ENCODE peak calls at places on chromosomes 7 and 10, in eight cellular contexts. One of them, this sample, is unnamed. For H3K4me1, the result is how much of the 10 kb centered on the place peaks cover.

GRCh38 chr10:63630928-63631685 is 109.9 kb downstream of the REEP3 start:
- DNase-seq in breast epithelium: no peak
- DNase-seq in HCT116: no peak
- DNase-seq in A549: no peak
- DNase-seq in Peyer's patch: no peak
- DNase-seq in esophagus squamous epithelium: no peak
- DNase-seq in transverse colon: no peak
- DNase-seq in body of pancreas: no peak
- DNase-seq in this sample: no peak

GRCh38 chr7:110921478-110922210 is 169.3 kb upstream of the LRRN3 start:
- DNase-seq in breast epithelium: no peak
- DNase-seq in HCT116: no peak
- DNase-seq in A549: no peak
- DNase-seq in Peyer's patch: no peak
- DNase-seq in esophagus squamous epithelium: no peak
- DNase-seq in transverse colon: no peak
- DNase-seq in body of pancreas: no peak
- DNase-seq in this sample: no peak

GRCh38 chr10:112313234-112313633 is 30.0 kb downstream of the TECTB start:
- DNase-seq in breast epithelium: no peak
- DNase-seq in HCT116: no peak
- DNase-seq in A549: no peak
- DNase-seq in Peyer's patch: no peak
- DNase-seq in esophagus squamous epithelium: no peak
- DNase-seq in transverse colon: no peak
- DNase-seq in body of pancreas: no peak
- DNase-seq in this sample: no peak

GRCh38 chr7:47602272-47603004 is 20.5 kb upstream of the TNS3 start:
- DNase-seq in breast epithelium: no peak
- DNase-seq in HCT116: no peak
- DNase-seq in A549: no peak
- DNase-seq in Peyer's patch: no peak
- DNase-seq in esophagus squamous epithelium: no peak
- DNase-seq in transverse colon: no peak
- DNase-seq in body of pancreas: no peak
- DNase-seq in this sample: no peak

GRCh38 chr10:75191821-75192568 is 18.6 kb upstream of the VDAC2 start:
- DNase-seq in breast epithelium: no peak
- DNase-seq in HCT116: no peak
- DNase-seq in A549: peak
- DNase-seq in Peyer's patch: no peak
- DNase-seq in esophagus squamous epithelium: no peak
- DNase-seq in transverse colon: peak
- DNase-seq in body of pancreas: peak
- DNase-seq in this sample: no peak

GRCh38 chr7:55593515-55594318 is 21.4 kb upstream of the VOPP1 start:
- DNase-seq in breast epithelium: no peak
- DNase-seq in HCT116: peak
- DNase-seq in A549: peak
- DNase-seq in Peyer's patch: peak
- DNase-seq in esophagus squamous epithelium: no peak
- DNase-seq in transverse colon: peak
- DNase-seq in body of pancreas: peak
- DNase-seq in this sample: peak

GRCh38 chr10:94212876-94213595 is 149.7 kb downstream of the NOC3L start:
- DNase-seq in breast epithelium: no peak
- DNase-seq in HCT116: peak
- DNase-seq in A549: no peak
- DNase-seq in Peyer's patch: no peak
- DNase-seq in esophagus squamous epithelium: no peak
- DNase-seq in transverse colon: peak
- DNase-seq in body of pancreas: no peak
- DNase-seq in this sample: no peak

GRCh38 chr10:30013684-30014246 is 45.6 kb downstream of the JCAD start:
- DNase-seq in breast epithelium: peak
- DNase-seq in HCT116: no peak
- DNase-seq in A549: no peak
- DNase-seq in Peyer's patch: no peak
- DNase-seq in esophagus squamous epithelium: no peak
- DNase-seq in transverse colon: no peak
- DNase-seq in body of pancreas: peak
- DNase-seq in this sample: no peak

GRCh38 chr7:12647364-12648219 is 39.8 kb upstream of the ARL4A start:
- DNase-seq in breast epithelium: no peak
- DNase-seq in HCT116: peak
- DNase-seq in A549: peak
- DNase-seq in Peyer's patch: no peak
- DNase-seq in esophagus squamous epithelium: no peak
- DNase-seq in transverse colon: peak
- DNase-seq in body of pancreas: peak
- DNase-seq in this sample: no peak

GRCh38 chr7:641269-641671 is 85.2 kb upstream of the DNAAF5 start:
- DNase-seq in breast epithelium: no peak
- DNase-seq in HCT116: peak
- DNase-seq in A549: no peak
- DNase-seq in Peyer's patch: no peak
- DNase-seq in esophagus squamous epithelium: no peak
- DNase-seq in transverse colon: no peak
- DNase-seq in body of pancreas: no peak
- DNase-seq in this sample: no peak

GRCh38 chr10:19158358-19158757 is 109.8 kb downstream of the MALRD1 start:
- DNase-seq in breast epithelium: no peak
- DNase-seq in HCT116: no peak
- DNase-seq in A549: no peak
- DNase-seq in Peyer's patch: no peak
- DNase-seq in esophagus squamous epithelium: no peak
- DNase-seq in transverse colon: no peak
- DNase-seq in body of pancreas: no peak
- DNase-seq in this sample: no peak

GRCh38 chr7:44341399-44341798 is 16.0 kb upstream of the CAMK2B start:
- DNase-seq in breast epithelium: no peak
- DNase-seq in HCT116: no peak
- DNase-seq in A549: no peak
- DNase-seq in Peyer's patch: no peak
- DNase-seq in esophagus squamous epithelium: no peak
- DNase-seq in transverse colon: no peak
- DNase-seq in body of pancreas: no peak
- DNase-seq in this sample: no peak

GRCh38 chr7:105346593-105347322 is 42.0 kb downstream of the SRPK2 start:
- DNase-seq in breast epithelium: no peak
- DNase-seq in HCT116: no peak
- DNase-seq in A549: no peak
- DNase-seq in Peyer's patch: no peak
- DNase-seq in esophagus squamous epithelium: no peak
- DNase-seq in transverse colon: no peak
- DNase-seq in body of pancreas: no peak
- DNase-seq in this sample: no peak

GRCh38 chr10:18456984-18457383 is 194.4 kb downstream of the NSUN6 start:
- DNase-seq in breast epithelium: no peak
- DNase-seq in HCT116: no peak
- DNase-seq in A549: no peak
- DNase-seq in Peyer's patch: no peak
- DNase-seq in esophagus squamous epithelium: no peak
- DNase-seq in transverse colon: no peak
- DNase-seq in body of pancreas: no peak
- DNase-seq in this sample: no peak

GRCh38 chr10:86152911-86153310 is 213.7 kb downstream of the GRID1 start:
- DNase-seq in breast epithelium: no peak
- DNase-seq in HCT116: no peak
- DNase-seq in A549: no peak
- DNase-seq in Peyer's patch: no peak
- DNase-seq in esophagus squamous epithelium: no peak
- DNase-seq in transverse colon: no peak
- DNase-seq in body of pancreas: no peak
- DNase-seq in this sample: no peak

GRCh38 chr10:86152354-86152753 is 214.2 kb downstream of the GRID1 start:
- DNase-seq in breast epithelium: no peak
- DNase-seq in HCT116: no peak
- DNase-seq in A549: no peak
- DNase-seq in Peyer's patch: no peak
- DNase-seq in esophagus squamous epithelium: no peak
- DNase-seq in transverse colon: no peak
- DNase-seq in body of pancreas: no peak
- DNase-seq in this sample: no peak

GRCh38 chr10:86149264-86149663 is 217.3 kb downstream of the GRID1 start:
- DNase-seq in breast epithelium: no peak
- DNase-seq in HCT116: no peak
- DNase-seq in A549: no peak
- DNase-seq in Peyer's patch: no peak
- DNase-seq in esophagus squamous epithelium: no peak
- DNase-seq in transverse colon: no peak
- DNase-seq in body of pancreas: no peak
- DNase-seq in this sample: no peak

GRCh38 chr10:86153751-86154150 is 212.8 kb downstream of the GRID1 start:
- DNase-seq in breast epithelium: no peak
- DNase-seq in HCT116: no peak
- DNase-seq in A549: no peak
- DNase-seq in Peyer's patch: no peak
- DNase-seq in esophagus squamous epithelium: no peak
- DNase-seq in transverse colon: no peak
- DNase-seq in body of pancreas: no peak
- DNase-seq in this sample: no peak

GRCh38 chr10:86151613-86152012 is 215.0 kb downstream of the GRID1 start:
- DNase-seq in breast epithelium: no peak
- DNase-seq in HCT116: no peak
- DNase-seq in A549: no peak
- DNase-seq in Peyer's patch: no peak
- DNase-seq in esophagus squamous epithelium: no peak
- DNase-seq in transverse colon: no peak
- DNase-seq in body of pancreas: no peak
- DNase-seq in this sample: no peak
- H3K4me1 ChIP-seq in breast epithelium: under half
- H3K4me1 ChIP-seq in HCT116: under half
- H3K4me1 ChIP-seq in A549: under half
- H3K4me1 ChIP-seq in Peyer's patch: under half
- H3K4me1 ChIP-seq in esophagus squamous epithelium: under half
- H3K4me1 ChIP-seq in transverse colon: under half
- H3K4me1 ChIP-seq in body of pancreas: under half
- H3K4me1 ChIP-seq in this sample: under half

DNA sequence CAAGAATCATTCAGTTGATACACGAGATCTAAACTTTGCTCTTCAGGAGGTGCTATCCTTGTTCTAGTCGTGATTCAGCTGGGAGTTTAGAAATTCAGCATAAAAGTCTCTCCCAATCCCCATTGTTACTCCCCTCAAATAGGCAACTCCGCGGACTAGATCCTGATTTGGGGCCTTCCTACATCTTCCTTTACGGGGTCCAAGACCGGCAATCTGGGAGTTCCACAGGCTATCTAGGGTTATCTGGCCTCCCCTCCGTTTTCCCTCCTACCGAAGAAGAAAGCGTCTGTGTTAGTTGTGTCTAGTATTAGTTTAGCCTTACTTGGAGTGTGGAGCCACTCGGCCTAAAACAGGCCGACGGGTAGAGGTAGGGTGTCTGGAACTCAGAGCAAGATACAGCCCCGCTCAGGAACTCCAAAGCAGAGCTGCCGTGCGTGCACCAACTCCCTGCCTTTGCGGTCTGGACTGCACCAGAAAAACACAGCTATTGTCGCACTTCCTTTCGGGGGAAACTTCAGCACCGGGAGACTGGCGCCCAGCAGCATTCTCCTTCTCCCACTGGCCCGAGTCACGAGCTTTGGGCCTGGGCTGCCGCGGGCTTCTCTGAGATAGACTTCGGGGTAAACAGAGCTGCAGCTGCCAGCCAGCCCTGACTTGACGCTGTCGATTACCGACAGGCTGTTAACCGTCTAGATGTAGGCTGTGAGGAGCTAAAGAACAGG is 1.5 kb upstream of the DLX5 start:
- DNase-seq in breast epithelium: no peak
- DNase-seq in HCT116: no peak
- DNase-seq in A549: no peak
- DNase-seq in Peyer's patch: no peak
- DNase-seq in esophagus squamous epithelium: no peak
- DNase-seq in transverse colon: no peak
- DNase-seq in body of pancreas: no peak
- DNase-seq in this sample: peak
- H3K4me3 ChIP-seq in breast epithelium: peak
- H3K4me3 ChIP-seq in HCT116: no peak
- H3K4me3 ChIP-seq in A549: no peak
- H3K4me3 ChIP-seq in Peyer's patch: no peak
- H3K4me3 ChIP-seq in esophagus squamous epithelium: peak
- H3K4me3 ChIP-seq in transverse colon: no peak
- H3K4me3 ChIP-seq in body of pancreas: no peak
- H3K4me3 ChIP-seq in this sample: peak

GRCh38 chr10:80661526-80661925 is 123.8 kb downstream of the SH2D4B start:
- DNase-seq in breast epithelium: no peak
- DNase-seq in HCT116: no peak
- DNase-seq in A549: no peak
- DNase-seq in Peyer's patch: no peak
- DNase-seq in esophagus squamous epithelium: no peak
- DNase-seq in transverse colon: no peak
- DNase-seq in body of pancreas: no peak
- DNase-seq in this sample: no peak

GRCh38 chr10:80662429-80663211 is 124.9 kb downstream of the SH2D4B start:
- DNase-seq in breast epithelium: peak
- DNase-seq in HCT116: peak
- DNase-seq in A549: peak
- DNase-seq in Peyer's patch: peak
- DNase-seq in esophagus squamous epithelium: peak
- DNase-seq in transverse colon: peak
- DNase-seq in body of pancreas: peak
- DNase-seq in this sample: no peak

GRCh38 chr10:80660736-80661135 is 123.0 kb downstream of the SH2D4B start:
- DNase-seq in breast epithelium: no peak
- DNase-seq in HCT116: no peak
- DNase-seq in A549: no peak
- DNase-seq in Peyer's patch: no peak
- DNase-seq in esophagus squamous epithelium: no peak
- DNase-seq in transverse colon: no peak
- DNase-seq in body of pancreas: no peak
- DNase-seq in this sample: no peak

GRCh38 chr10:80660266-80660665 is 122.6 kb downstream of the SH2D4B start:
- DNase-seq in breast epithelium: no peak
- DNase-seq in HCT116: no peak
- DNase-seq in A549: no peak
- DNase-seq in Peyer's patch: no peak
- DNase-seq in esophagus squamous epithelium: no peak
- DNase-seq in transverse colon: no peak
- DNase-seq in body of pancreas: no peak
- DNase-seq in this sample: no peak

GRCh38 chr10:80664071-80664680 is 126.5 kb downstream of the SH2D4B start:
- DNase-seq in breast epithelium: peak
- DNase-seq in HCT116: peak
- DNase-seq in A549: peak
- DNase-seq in Peyer's patch: peak
- DNase-seq in esophagus squamous epithelium: no peak
- DNase-seq in transverse colon: peak
- DNase-seq in body of pancreas: peak
- DNase-seq in this sample: no peak
- TF ChIP-seq POLR2A in breast epithelium: no peak
- TF ChIP-seq POLR2A in HCT116: no peak
- TF ChIP-seq POLR2A in A549: no peak
- TF ChIP-seq POLR2A in Peyer's patch: no peak
- TF ChIP-seq POLR2A in esophagus squamous epithelium: no peak
- TF ChIP-seq POLR2A in transverse colon: no peak
- TF ChIP-seq POLR2A in body of pancreas: no peak
- TF ChIP-seq POLR2A in this sample: no peak

DNA sequence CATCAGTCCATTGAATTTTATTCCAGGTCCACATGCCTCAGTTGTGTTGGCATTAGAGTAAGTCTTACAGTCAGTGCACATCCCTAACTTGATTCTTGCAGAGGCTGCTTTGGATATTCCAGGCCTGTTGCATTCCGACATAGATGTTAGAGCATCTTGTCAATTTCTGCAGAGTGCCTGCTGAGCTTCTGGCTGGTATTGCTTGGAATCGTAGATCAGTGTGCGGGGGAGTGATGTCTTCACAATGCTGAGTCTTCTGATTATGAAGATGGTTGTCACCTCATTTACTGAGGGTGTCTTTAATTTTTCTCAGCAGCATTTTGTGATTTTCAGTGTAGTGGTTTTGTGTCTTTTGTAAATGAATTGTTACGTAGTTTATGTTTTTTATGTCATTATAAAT is 45.2 kb downstream of the INPP5A start:
- DNase-seq in breast epithelium: no peak
- DNase-seq in HCT116: no peak
- DNase-seq in A549: no peak
- DNase-seq in Peyer's patch: no peak
- DNase-seq in esophagus squamous epithelium: no peak
- DNase-seq in transverse colon: no peak
- DNase-seq in body of pancreas: no peak
- DNase-seq in this sample: no peak
- H3K4me1 ChIP-seq in breast epithelium: under half
- H3K4me1 ChIP-seq in HCT116: under half
- H3K4me1 ChIP-seq in A549: under half
- H3K4me1 ChIP-seq in Peyer's patch: under half
- H3K4me1 ChIP-seq in esophagus squamous epithelium: half or more
- H3K4me1 ChIP-seq in transverse colon: under half
- H3K4me1 ChIP-seq in body of pancreas: under half
- H3K4me1 ChIP-seq in this sample: half or more

This sample was measured in esophagus muscularis mucosa.